ENCODE peak calls at places on chromosomes 1 and 21, in eight cellular contexts. H is A549, G is transverse colon, A is sigmoid colon, V is stomach, W is K562, B is tibial nerve, T is ovary. K is an unnamed sample. For H3K9me3, the result is how much of the 10 kb centered on the place peaks cover.

GRCh38 chr1:44677201-44677520 is 2.6 kb downstream of the ARMH1 start:
- DNase-seq in H (peak), G (no peak), A (no peak), V (no peak), W (peak), B (no peak), T (no peak), K (no peak)

GRCh38 chr1:84598846-84599741 is 24.9 kb upstream of the CTBS start:
- DNase-seq in H (no peak), G (no peak), A (no peak), V (no peak), W (no peak), B (no peak), T (no peak), K (no peak)

GRCh38 chr1:25425098-25426085 is 4.8 kb upstream of the RHCE start:
- DNase-seq in H (no peak), G (peak), A (no peak), V (peak), W (no peak), B (no peak), T (no peak), K (no peak)

GRCh38 chr1:100622037-100622436 is 84.1 kb downstream of the GPR88 start:
- DNase-seq in H (peak), G (no peak), A (no peak), V (no peak), W (no peak), B (peak), T (peak), K (no peak)

GRCh38 chr1:2212542-2213491 is 15.3 kb upstream of the SKI start:
- DNase-seq in H (peak), G (peak), A (peak), V (peak), W (peak), B (peak), T (peak), K (peak)

GRCh38 chr1:236280438-236281285 is 1.1 kb downstream of the ERO1B start:
- DNase-seq in H (no peak), G (peak), A (peak), V (no peak), W (no peak), B (no peak), T (peak), K (no peak)

GRCh38 chr1:42250164-42250563 is 84.9 kb downstream of the FOXJ3 start:
- DNase-seq in H (no peak), G (no peak), A (no peak), V (no peak), W (no peak), B (no peak), T (no peak), K (no peak)

GRCh38 chr1:198959032-198959431 is 320.2 kb downstream of the PTPRC start:
- DNase-seq in H (no peak), G (no peak), A (no peak), V (no peak), W (no peak), B (no peak), T (no peak), K (no peak)

GRCh38 chr1:213269829-213270228 is 218.8 kb downstream of the RPS6KC1 start:
- DNase-seq in H (no peak), G (no peak), A (no peak), V (no peak), W (no peak), B (no peak), T (no peak), K (no peak)

GRCh38 chr1:224497714-224498573 is 63.3 kb upstream of the WDR26 start:
- DNase-seq in H (peak), G (no peak), A (no peak), V (peak), W (no peak), B (no peak), T (peak), K (no peak)

GRCh38 chr1:83583351-83584014 is 415.4 kb downstream of the TTLL7 start:
- DNase-seq in H (peak), G (peak), A (no peak), V (no peak), W (no peak), B (no peak), T (no peak), K (peak)

GRCh38 chr1:234962340-234962989 is 166.2 kb downstream of the TOMM20 start:
- DNase-seq in H (peak), G (no peak), A (peak), V (no peak), W (peak), B (peak), T (peak), K (no peak)

GRCh38 chr1:25695066-25695990 is 78.7 kb downstream of the MAN1C1 start:
- DNase-seq in H (peak), G (peak), A (peak), V (peak), W (peak), B (peak), T (peak), K (peak)

GRCh38 chr1:170670751-170671628 is 7.1 kb downstream of the PRRX1 start:
- DNase-seq in H (no peak), G (peak), A (no peak), V (no peak), W (peak), B (peak), T (peak), K (peak)

GRCh38 chr1:30536530-30536929 is 186.9 kb downstream of the MATN1 start:
- DNase-seq in H (no peak), G (no peak), A (no peak), V (no peak), W (no peak), B (no peak), T (no peak), K (no peak)

GRCh38 chr1:197862671-197863070 is 39.8 kb upstream of the C1orf53 start:
- DNase-seq in H (no peak), G (no peak), A (no peak), V (no peak), W (no peak), B (no peak), T (no peak), K (no peak)

GRCh38 chr1:13543451-13543911 is 29.7 kb upstream of the LRRC38 start:
- DNase-seq in H (no peak), G (no peak), A (no peak), V (no peak), W (no peak), B (no peak), T (peak), K (no peak)

GRCh38 chr21:46181436-46181835 is 2.8 kb downstream of the SPATC1L start:
- DNase-seq in H (no peak), G (no peak), A (peak), V (no peak), W (no peak), B (no peak), T (no peak), K (peak)

GRCh38 chr1:94906382-94906781 is 20.5 kb downstream of the CNN3 start:
- DNase-seq in H (no peak), G (no peak), A (no peak), V (no peak), W (no peak), B (no peak), T (no peak), K (no peak)

GRCh38 chr1:147273409-147274307 is 31.2 kb downstream of the CHD1L start:
- DNase-seq in H (peak), G (no peak), A (no peak), V (no peak), W (peak), B (peak), T (peak), K (no peak)
- TF ChIP-seq EP300 in H (no peak), G (no peak), A (no peak), V (no peak), W (no peak), B (no peak), T (no peak), K (no peak)

DNA sequence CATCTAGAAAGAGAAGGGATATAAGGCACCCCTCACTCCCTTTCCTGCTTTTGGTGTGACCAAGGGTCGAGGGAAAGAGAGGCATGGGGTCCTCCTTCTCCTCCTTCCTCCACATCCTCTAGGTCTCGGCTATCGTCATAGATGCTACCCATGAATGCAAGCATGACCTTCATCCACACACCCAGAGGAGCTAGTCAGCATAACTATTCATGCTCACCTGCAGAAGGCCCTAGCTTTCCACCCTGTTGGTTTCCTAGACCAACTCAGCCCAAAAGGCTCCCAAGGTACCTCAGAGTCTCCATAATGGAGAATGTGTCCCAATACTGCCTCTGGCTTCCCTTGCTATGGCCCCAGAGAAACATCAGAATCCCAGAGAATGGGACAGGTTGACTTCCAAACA is 33.2 kb downstream of the MSTO1 start:
- DNase-seq in H (no peak), G (no peak), A (no peak), V (no peak), W (no peak), B (no peak), T (no peak), K (no peak)
- H3K9me3 ChIP-seq in H (under half), G (under half), A (under half), V (under half), W (under half), B (under half), T (under half), K (under half)

GRCh38 chr1:162283657-162284056 is 93.0 kb downstream of the SPATA46 start:
- DNase-seq in H (no peak), G (no peak), A (no peak), V (peak), W (no peak), B (no peak), T (no peak), K (no peak)

GRCh38 chr1:162291000-162291399 is 85.7 kb downstream of the SPATA46 start:
- DNase-seq in H (no peak), G (no peak), A (no peak), V (no peak), W (no peak), B (no peak), T (no peak), K (no peak)

GRCh38 chr1:162284206-162284955 is 92.3 kb downstream of the SPATA46 start:
- DNase-seq in H (no peak), G (no peak), A (no peak), V (peak), W (no peak), B (no peak), T (no peak), K (no peak)

DNA sequence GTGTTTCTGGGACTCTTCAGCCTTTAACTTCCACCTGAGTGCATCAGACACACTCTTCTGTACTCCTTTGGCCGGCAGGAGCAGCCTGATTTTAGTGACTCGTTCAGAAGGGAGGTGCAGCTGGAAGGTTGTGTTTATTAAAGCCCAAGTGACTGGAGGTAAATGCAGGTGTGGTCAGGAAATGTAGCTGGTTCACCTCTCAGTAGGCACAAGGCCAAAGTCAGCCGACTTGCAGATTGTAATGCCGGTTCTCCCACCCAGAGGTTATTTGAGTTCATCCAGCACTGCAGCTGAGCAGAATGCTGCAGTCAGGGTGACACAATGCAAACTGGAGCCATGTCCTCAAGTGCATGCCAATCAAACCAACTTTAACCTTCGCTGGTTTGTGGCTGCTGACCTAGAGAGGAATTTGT is 91.5 kb downstream of the SPATA46 start:
- DNase-seq in H (no peak), G (peak), A (no peak), V (peak), W (no peak), B (no peak), T (no peak), K (no peak)
- TF ChIP-seq POLR2A in H (no peak), G (peak), A (no peak), V (no peak), W (no peak), B (no peak), T (no peak), K (no peak)

DNA sequence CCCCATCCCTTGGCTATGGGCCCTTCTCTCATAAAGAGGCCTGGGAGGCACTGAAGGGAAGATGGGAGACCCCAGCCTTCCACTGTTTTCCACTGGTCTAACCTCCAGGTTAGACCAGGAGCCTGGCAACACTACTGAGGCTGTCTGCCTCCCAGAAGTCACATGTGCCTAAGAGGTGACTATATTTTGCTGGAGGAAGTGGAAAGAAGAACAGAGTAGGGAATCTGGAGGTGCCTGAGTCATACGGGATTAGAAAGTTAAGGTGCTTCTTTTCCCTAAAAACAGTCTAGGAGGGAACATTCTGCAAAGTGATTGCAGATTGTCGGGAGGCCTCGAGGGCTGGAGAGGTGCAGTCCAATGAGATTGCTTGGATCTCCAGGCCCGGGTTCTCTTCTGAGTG is 4.6 kb downstream of the NFASC start:
- DNase-seq in H (no peak), G (no peak), A (no peak), V (no peak), W (no peak), B (no peak), T (no peak), K (no peak)
- TF ChIP-seq EP300 in H (no peak), G (no peak), A (no peak), V (no peak), W (no peak), B (no peak), T (no peak), K (no peak)

GRCh38 chr1:79683420-79683819 is 676.9 kb upstream of the ADGRL4 start:
- DNase-seq in H (no peak), G (no peak), A (no peak), V (no peak), W (no peak), B (no peak), T (no peak), K (no peak)

GRCh38 chr1:79681382-79681781 is 674.9 kb upstream of the ADGRL4 start:
- DNase-seq in H (no peak), G (no peak), A (no peak), V (no peak), W (no peak), B (no peak), T (no peak), K (no peak)

GRCh38 chr1:79679916-79680315 is 673.4 kb upstream of the ADGRL4 start:
- DNase-seq in H (no peak), G (no peak), A (no peak), V (no peak), W (no peak), B (no peak), T (no peak), K (no peak)

DNA sequence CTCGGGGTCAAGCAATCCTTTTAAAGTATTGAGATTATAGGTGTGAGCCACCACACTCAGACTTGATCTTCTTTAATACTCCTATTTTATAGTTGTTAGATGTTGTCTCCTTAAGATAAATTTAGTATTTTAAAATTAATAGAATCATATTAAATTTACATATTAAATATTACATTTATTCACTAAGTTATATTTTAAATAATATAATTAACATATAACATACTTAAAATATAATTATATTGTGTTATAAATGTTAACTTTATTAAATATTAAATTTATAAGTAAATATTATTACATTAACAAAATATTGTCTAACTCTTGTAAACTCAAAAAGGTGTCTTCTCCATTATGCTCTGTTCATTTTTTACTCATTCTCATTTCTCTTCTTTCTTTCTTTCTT is 675.9 kb upstream of the ADGRL4 start:
- DNase-seq in H (no peak), G (no peak), A (no peak), V (no peak), W (no peak), B (no peak), T (no peak), K (no peak)
- H3K9me3 ChIP-seq in H (under half), G (under half), A (under half), V (under half), W (under half), B (under half), T (under half), K (under half)

GRCh38 chr1:160085686-160086089 is 4.3 kb downstream of the KCNJ9 start:
- DNase-seq in H (peak), G (peak), A (peak), V (peak), W (peak), B (peak), T (peak), K (peak)
- TF ChIP-seq POLR2A in H (no peak), G (no peak), A (no peak), V (no peak), W (no peak), B (no peak), T (no peak), K (no peak)

GRCh38 chr1:230067871-230068814 is 1.1 kb downstream of the GALNT2 start:
- DNase-seq in H (no peak), G (peak), A (no peak), V (peak), W (peak), B (no peak), T (no peak), K (no peak)
- TF ChIP-seq EP300 in H (no peak), G (no peak), A (no peak), V (no peak), W (no peak), B (no peak), T (no peak), K (no peak)

DNA sequence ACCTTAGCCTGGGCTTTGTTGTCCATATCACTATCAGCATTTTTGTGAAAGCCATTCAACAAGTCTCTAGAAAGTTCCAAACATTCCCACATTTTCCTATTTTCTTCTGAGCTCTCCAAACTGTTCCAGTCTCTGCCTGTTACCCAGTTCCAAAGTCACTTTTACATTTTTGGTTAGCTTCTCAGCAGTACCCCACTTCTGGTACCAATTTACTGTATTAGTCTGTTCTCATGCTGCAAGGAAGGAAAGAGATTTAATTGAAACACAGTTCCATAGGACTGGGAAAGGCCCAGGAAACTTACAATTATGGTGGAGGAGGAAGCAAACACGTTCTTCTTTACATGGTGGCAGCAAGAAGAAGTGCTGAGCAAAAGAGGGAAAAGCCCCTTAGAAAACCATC is 247.2 kb upstream of the B3GALT2 start:
- DNase-seq in H (no peak), G (no peak), A (no peak), V (no peak), W (no peak), B (no peak), T (no peak), K (no peak)
- H3K9me3 ChIP-seq in H (under half), G (under half), A (under half), V (under half), W (under half), B (under half), T (under half), K (under half)

GRCh38 chr21:41616063-41616591 is 108.2 kb upstream of the TMPRSS2 start:
- DNase-seq in H (no peak), G (no peak), A (peak), V (no peak), W (no peak), B (no peak), T (no peak), K (no peak)
- TF ChIP-seq POLR2A in H (no peak), G (no peak), A (no peak), V (no peak), W (no peak), B (no peak), T (no peak), K (no peak)

DNA sequence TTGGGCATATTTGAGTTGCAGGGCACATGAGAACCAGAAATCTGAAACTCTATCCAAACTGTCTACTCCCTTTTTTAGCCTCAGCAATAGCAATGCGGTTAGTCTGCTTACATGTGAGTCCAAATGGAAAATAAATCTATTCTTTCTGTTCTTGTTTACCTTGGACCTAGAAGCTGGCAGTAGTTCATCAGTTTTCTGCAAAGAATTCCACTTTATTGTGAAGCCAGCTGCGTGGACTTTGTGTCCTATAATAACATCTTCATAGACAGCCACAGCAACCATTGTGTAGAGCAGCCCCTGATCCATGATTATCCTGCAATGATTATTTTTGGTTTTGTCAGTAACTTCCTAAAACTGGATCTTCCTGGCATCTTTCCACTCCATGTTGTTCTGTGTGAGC is 408.6 kb downstream of the NUF2 start:
- DNase-seq in H (no peak), G (no peak), A (no peak), V (no peak), W (no peak), B (no peak), T (no peak), K (no peak)
- TF ChIP-seq EP300 in H (no peak), G (no peak), A (no peak), V (no peak), W (no peak), B (no peak), T (no peak), K (no peak)

K was measured in esophagus muscularis mucosa.